ENCODE peak calls at places on chromosomes 13 and 19, in four cellular contexts. R is transverse colon, W is K562, D is stomach. J is an unnamed sample.

GRCh38 chr13:97853550-97853949 is 99.9 kb upstream of the IPO5 start:
- DNase-seq in R (no peak), W (no peak), D (no peak), J (no peak)

GRCh38 chr13:87234981-87235380 is 436.2 kb upstream of the SLITRK5 start:
- DNase-seq in R (no peak), W (no peak), D (no peak), J (no peak)

GRCh38 chr13:33380487-33381079 is 95.0 kb upstream of the STARD13 start:
- DNase-seq in R (no peak), W (no peak), D (no peak), J (no peak)

GRCh38 chr19:19485161-19485997 is 30.0 kb downstream of the TSSK6 start:
- DNase-seq in R (no peak), W (no peak), D (no peak), J (no peak)

GRCh38 chr19:40284501-40285352 is at the start of gene AKT2:
- DNase-seq in R (no peak), W (peak; percentile 91), D (no peak), J (peak; percentile 85)

GRCh38 chr13:60329221-60329983 is 67.6 kb upstream of the TDRD3 start:
- DNase-seq in R (peak; percentile 48), W (peak; percentile 41), D (peak; percentile 34), J (no peak)

GRCh38 chr19:4061178-4061682 is 5.5 kb downstream of the ZBTB7A start:
- DNase-seq in R (peak; percentile 95), W (no peak), D (peak; percentile 93), J (no peak)

GRCh38 chr13:113815151-113816058 is 48.5 kb downstream of the GAS6 start:
- DNase-seq in R (no peak), W (no peak), D (no peak), J (no peak)

GRCh38 chr19:48624067-48624594 is 4.8 kb downstream of the SPHK2 start:
- DNase-seq in R (peak; percentile 99), W (peak; percentile 96), D (peak; percentile 99), J (peak; percentile 93)
- TF ChIP-seq EP300 in R (no peak), W (no peak), D (no peak), J (no peak)

DNA sequence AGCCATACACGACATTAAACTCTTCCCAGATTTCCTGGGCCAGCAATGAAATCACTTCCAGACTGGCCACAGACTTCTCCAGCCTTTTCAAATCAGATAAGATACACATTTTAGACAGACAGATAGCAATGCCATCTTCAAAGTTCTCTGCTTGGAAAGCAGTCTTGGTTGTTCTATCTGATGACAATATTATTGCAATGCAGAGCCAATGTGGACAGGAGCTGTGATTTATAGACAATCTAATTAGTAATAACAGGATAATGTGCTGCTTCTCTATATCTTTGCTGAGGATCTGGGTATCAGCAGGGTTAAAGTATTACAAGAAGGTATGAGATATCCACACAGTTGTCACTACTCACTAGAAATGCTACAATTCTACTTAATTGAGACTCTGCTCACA is 69.1 kb downstream of the COL4A1 start:
- DNase-seq in R (no peak), W (no peak), D (no peak), J (no peak)
- TF ChIP-seq EP300 in R (no peak), W (no peak), D (no peak), J (no peak)

GRCh38 chr19:55552206-55552605 is 6.9 kb upstream of the SBK3 start:
- DNase-seq in R (no peak), W (no peak), D (no peak), J (no peak)

GRCh38 chr19:55546822-55547614 is 1.7 kb upstream of the SBK3 start:
- DNase-seq in R (peak; percentile 55), W (peak; percentile 63), D (peak; percentile 81), J (no peak)

GRCh38 chr19:55552620-55553019 is 7.3 kb upstream of the SBK3 start:
- DNase-seq in R (no peak), W (no peak), D (no peak), J (no peak)

GRCh38 chr19:55550321-55550650 is 4.9 kb upstream of the SBK3 start:
- DNase-seq in R (no peak), W (no peak), D (no peak), J (no peak)

GRCh38 chr19:55549500-55550320 is 4.4 kb upstream of the SBK3 start:
- DNase-seq in R (peak; percentile 19), W (no peak), D (peak; percentile 35), J (peak; percentile 88)
- TF ChIP-seq EP300 in R (no peak), W (no peak), D (no peak), J (no peak)

GRCh38 chr19:49366110-49366509 is 2.4 kb downstream of the DKKL1 start:
- DNase-seq in R (no peak), W (no peak), D (no peak), J (no peak)
- TF ChIP-seq EP300 in R (no peak), W (no peak), D (no peak), J (no peak)

J was measured in A549.